ENCODE peak calls at places on chromosomes 3 and 15, in ten cellular contexts. F, Z, G, O, A, U, M, H, X and I are unnamed samples. For H3K4me1, the result is how much of the 10 kb centered on the place peaks cover.

GRCh38 chr3:4850928-4851265 is 128.3 kb upstream of the BHLHE40 start:
- DNase-seq in X (no peak), Z (no peak), A (no peak), M (no peak), O (no peak), U (no peak), H (no peak), G (no peak), F (no peak), I (no peak)

GRCh38 chr3:183350164-183350563 is 78.3 kb downstream of the MCF2L2 start:
- DNase-seq in U (no peak), M (no peak), O (no peak), G (no peak), Z (no peak), X (no peak), F (no peak), H (no peak), A (no peak), I (no peak)

GRCh38 chr3:107753494-107753893 is 230.7 kb downstream of the BBX start:
- DNase-seq in O (no peak), F (peak), X (peak), U (no peak), A (peak), M (peak), H (peak), Z (peak), G (peak), I (no peak)

GRCh38 chr3:50524751-50525150 is 21.3 kb upstream of the CACNA2D2 start:
- DNase-seq in X (no peak), H (no peak), Z (no peak), A (no peak), F (no peak), U (no peak), G (no peak), M (no peak), O (no peak), I (no peak)

GRCh38 chr3:154182975-154183374 is 61.8 kb downstream of the ARHGEF26 start:
- DNase-seq in H (no peak), X (no peak), F (no peak), G (no peak), U (no peak), O (no peak), A (no peak), Z (no peak), M (no peak), I (no peak)

GRCh38 chr3:176873261-176873660 is 324.0 kb downstream of the TBL1XR1 start:
- DNase-seq in H (no peak), Z (no peak), M (no peak), O (no peak), A (no peak), U (no peak), G (no peak), X (no peak), F (no peak), I (no peak)

GRCh38 chr3:115648559-115648958 is 25.2 kb downstream of the GAP43 start:
- DNase-seq in F (no peak), A (no peak), X (no peak), U (no peak), O (no peak), Z (no peak), M (no peak), G (no peak), H (no peak), I (no peak)

GRCh38 chr3:47404955-47405790 is 24.4 kb downstream of the PTPN23 start:
- DNase-seq in X (peak), O (peak), U (no peak), F (no peak), M (no peak), Z (peak), H (peak), A (no peak), G (no peak), I (peak)

GRCh38 chr3:141764041-141764440 is 833 bp downstream of the GRK7 start:
- DNase-seq in G (no peak), X (no peak), U (no peak), A (no peak), M (no peak), O (no peak), Z (no peak), F (no peak), H (no peak), I (no peak)

GRCh38 chr15:49031764-49032270 is 14.4 kb downstream of the SECISBP2L start:
- DNase-seq in U (no peak), H (no peak), A (no peak), G (no peak), O (no peak), X (no peak), M (no peak), Z (no peak), F (no peak), I (no peak)

GRCh38 chr15:80182611-80183210 is 29.9 kb downstream of the FAH start:
- DNase-seq in Z (no peak), G (no peak), H (no peak), M (no peak), O (no peak), F (no peak), A (no peak), U (no peak), X (no peak), I (no peak)

GRCh38 chr3:50341537-50341936 is 901 bp upstream of the RASSF1 start:
- DNase-seq in Z (no peak), U (no peak), O (no peak), G (no peak), X (peak), A (no peak), F (no peak), M (no peak), H (no peak), I (no peak)

GRCh38 chr3:42032693-42033349 is 58.3 kb upstream of the TRAK1 start:
- DNase-seq in X (no peak), F (no peak), A (peak), H (peak), G (no peak), M (peak), U (no peak), Z (peak), O (peak), I (peak)

GRCh38 chr15:92657486-92657885 is 1.9 kb upstream of the FAM174B start:
- DNase-seq in H (no peak), X (no peak), A (no peak), M (no peak), Z (no peak), G (no peak), U (no peak), O (no peak), F (peak), I (no peak)

GRCh38 chr3:9028134-9028533 is 64.9 kb upstream of the RAD18 start:
- DNase-seq in G (no peak), M (no peak), X (peak), U (peak), A (peak), Z (peak), F (no peak), O (peak), H (peak), I (peak)

GRCh38 chr3:77795013-77795412 is 755.1 kb downstream of the ROBO2 start:
- DNase-seq in F (peak), X (peak), U (no peak), O (no peak), G (no peak), Z (peak), A (no peak), M (peak), H (no peak), I (no peak)

GRCh38 chr3:143775401-143775970 is 72.8 kb downstream of the SLC9A9 start:
- DNase-seq in U (no peak), G (peak), Z (no peak), X (no peak), H (no peak), M (peak), O (no peak), F (no peak), A (peak), I (no peak)

GRCh38 chr3:156317457-156317856 is 197.1 kb downstream of the KCNAB1 start:
- DNase-seq in U (no peak), X (no peak), H (no peak), Z (no peak), O (no peak), F (no peak), G (peak), M (no peak), A (no peak), I (no peak)

GRCh38 chr15:58087870-58088269 is 22.4 kb upstream of the ALDH1A2 start:
- DNase-seq in O (no peak), X (no peak), M (no peak), F (no peak), G (no peak), A (peak), U (no peak), H (no peak), Z (no peak), I (no peak)

GRCh38 chr3:120772081-120772480 is 29.5 kb downstream of the GTF2E1 start:
- DNase-seq in O (no peak), A (no peak), H (no peak), U (no peak), Z (no peak), F (no peak), X (no peak), G (no peak), M (no peak), I (no peak)

GRCh38 chr3:10253731-10254130 is 5.5 kb downstream of the TATDN2 start:
- DNase-seq in M (no peak), H (no peak), G (no peak), Z (no peak), O (no peak), F (no peak), X (no peak), A (peak), U (no peak), I (no peak)

GRCh38 chr3:16301490-16301889 is 36.5 kb downstream of the OXNAD1 start:
- DNase-seq in Z (no peak), X (no peak), A (no peak), U (no peak), G (no peak), F (no peak), O (no peak), M (peak), H (no peak), I (no peak)
- H3K4me3 ChIP-seq in Z (no peak), X (no peak), A (no peak), U (no peak), G (no peak), F (no peak), O (no peak), M (no peak), H (no peak), I (no peak)

GRCh38 chr15:98728811-98729160 is 80.4 kb downstream of the IGF1R start:
- DNase-seq in G (no peak), A (no peak), F (no peak), M (no peak), X (no peak), Z (no peak), H (no peak), U (no peak), O (no peak), I (no peak)

GRCh38 chr15:98730860-98731711 is 82.7 kb downstream of the IGF1R start:
- DNase-seq in G (no peak), M (no peak), X (no peak), Z (no peak), U (no peak), O (no peak), H (no peak), F (no peak), A (no peak), I (no peak)

GRCh38 chr15:98727115-98728040 is 79.0 kb downstream of the IGF1R start:
- DNase-seq in M (peak), A (peak), U (peak), G (peak), F (peak), X (peak), Z (peak), H (peak), O (peak), I (peak)

GRCh38 chr15:98728107-98728810 is 79.9 kb downstream of the IGF1R start:
- DNase-seq in M (no peak), A (no peak), O (no peak), F (no peak), U (no peak), X (no peak), Z (no peak), H (no peak), G (no peak), I (no peak)

DNA sequence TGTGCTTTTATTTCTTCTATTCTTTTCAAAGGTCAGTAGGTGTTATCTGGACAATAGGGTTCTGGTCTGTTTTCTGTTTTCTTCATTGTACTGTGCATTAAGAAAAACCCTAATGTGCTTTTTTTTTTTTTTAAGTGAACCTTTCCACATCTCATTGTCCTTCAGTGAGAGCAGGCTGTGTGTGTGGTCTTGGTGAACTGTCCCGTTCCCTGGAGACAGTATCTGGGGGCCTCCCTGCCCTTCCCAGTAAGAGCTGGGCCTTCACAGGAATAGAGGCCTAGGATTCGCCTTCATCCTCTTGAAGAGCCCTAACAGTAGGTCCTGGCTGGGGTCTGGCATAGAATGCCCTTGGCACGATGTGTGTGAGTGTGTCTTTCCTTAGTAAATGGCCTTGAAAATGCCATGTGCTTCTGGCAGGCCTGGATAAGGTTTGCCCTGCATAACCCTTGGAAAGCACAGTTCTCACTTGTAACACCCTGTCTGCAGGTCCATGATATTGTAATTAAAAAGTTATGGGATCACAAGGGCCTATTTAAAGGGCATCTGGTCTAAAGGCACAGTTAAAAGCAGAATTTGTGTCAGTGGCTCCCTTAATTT is 81.2 kb downstream of the IGF1R start:
- DNase-seq in U (peak), M (peak), G (no peak), X (no peak), F (no peak), Z (no peak), A (peak), H (no peak), O (no peak), I (peak)
- H3K4me1 ChIP-seq in U (half or more), M (half or more), G (under half), X (under half), F (half or more), Z (half or more), A (half or more), H (half or more), O (half or more), I (half or more)

DNA sequence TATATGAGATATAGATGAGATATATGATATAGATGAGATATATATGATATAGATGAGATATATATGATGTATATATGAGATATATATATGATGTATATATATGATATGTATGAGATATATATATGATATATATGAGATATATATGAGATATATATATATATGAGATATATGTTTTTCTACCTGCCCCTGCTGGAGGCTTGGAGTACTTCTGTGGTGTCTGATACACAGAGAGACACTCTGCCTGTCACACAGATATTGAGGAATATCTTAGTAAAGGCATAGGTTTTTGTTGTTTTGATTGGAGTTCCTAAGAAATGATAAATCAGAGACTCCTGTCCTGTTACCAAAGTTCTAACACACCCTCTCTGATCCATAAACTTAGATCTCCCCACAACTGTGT is 43.0 kb downstream of the TMEM41A start:
- DNase-seq in H (no peak), F (no peak), X (no peak), A (no peak), O (no peak), M (no peak), G (no peak), Z (no peak), U (no peak), I (no peak)
- TF ChIP-seq CTCF in H (no peak), F (no peak), X (no peak), A (no peak), O (no peak), M (no peak), G (no peak), Z (no peak), U (no peak), I (peak)

GRCh38 chr3:192128060-192128459 is 599.3 kb downstream of the FGF12 start:
- DNase-seq in X (no peak), Z (no peak), O (no peak), F (no peak), G (no peak), M (no peak), A (no peak), U (no peak), H (no peak), I (no peak)

GRCh38 chr3:192129586-192129985 is 597.8 kb downstream of the FGF12 start:
- DNase-seq in Z (no peak), A (no peak), F (no peak), H (no peak), U (no peak), O (no peak), X (no peak), G (no peak), M (no peak), I (no peak)

GRCh38 chr3:192133271-192133670 is 594.1 kb downstream of the FGF12 start:
- DNase-seq in X (no peak), O (no peak), Z (no peak), A (no peak), H (no peak), F (no peak), G (no peak), U (no peak), M (no peak), I (no peak)

GRCh38 chr3:192130534-192131132 is 596.7 kb downstream of the FGF12 start:
- DNase-seq in M (peak), O (peak), F (peak), A (peak), X (peak), Z (peak), U (peak), H (peak), G (peak), I (peak)

DNA sequence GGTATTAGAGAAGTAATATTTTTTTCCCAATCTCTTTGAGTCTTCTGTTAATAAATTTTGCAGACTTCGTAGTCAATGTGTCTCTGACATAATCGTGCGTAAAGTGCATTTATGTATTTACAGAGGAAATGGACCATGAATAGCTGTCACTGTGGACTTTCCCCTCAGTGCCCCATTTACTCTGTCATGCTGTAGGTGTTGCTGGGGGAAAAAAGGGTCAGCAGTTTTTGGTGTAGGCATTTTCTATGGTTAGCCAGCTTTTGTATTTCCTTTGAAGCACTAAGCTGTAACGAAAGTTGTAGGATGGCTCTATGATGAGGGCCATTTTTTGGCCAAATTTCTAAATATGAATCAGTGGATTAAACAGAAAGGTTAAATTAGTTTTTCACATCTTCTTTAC is 598.4 kb downstream of the FGF12 start:
- DNase-seq in G (no peak), U (no peak), F (no peak), M (no peak), Z (no peak), O (no peak), X (no peak), H (no peak), A (peak), I (no peak)
- H3K4me3 ChIP-seq in G (no peak), U (no peak), F (no peak), M (no peak), Z (no peak), O (no peak), X (no peak), H (no peak), A (no peak), I (no peak)

GRCh38 chr3:70061111-70061510 is 61.6 kb downstream of the SAMMSON start:
- DNase-seq in U (no peak), H (no peak), O (no peak), A (no peak), M (no peak), Z (no peak), G (no peak), X (no peak), F (no peak), I (no peak)

GRCh38 chr3:70069557-70069956 is 70.0 kb downstream of the SAMMSON start:
- DNase-seq in M (peak), U (no peak), F (no peak), A (no peak), G (no peak), Z (no peak), O (no peak), H (no peak), X (no peak), I (no peak)

GRCh38 chr3:70067860-70068479 is 68.4 kb downstream of the SAMMSON start:
- DNase-seq in U (no peak), O (no peak), X (no peak), M (no peak), G (no peak), Z (no peak), A (no peak), H (no peak), F (no peak), I (no peak)

GRCh38 chr3:70064194-70064787 is 64.8 kb downstream of the SAMMSON start:
- DNase-seq in O (no peak), G (no peak), A (peak), Z (no peak), U (no peak), H (peak), M (peak), X (no peak), F (no peak), I (no peak)

DNA sequence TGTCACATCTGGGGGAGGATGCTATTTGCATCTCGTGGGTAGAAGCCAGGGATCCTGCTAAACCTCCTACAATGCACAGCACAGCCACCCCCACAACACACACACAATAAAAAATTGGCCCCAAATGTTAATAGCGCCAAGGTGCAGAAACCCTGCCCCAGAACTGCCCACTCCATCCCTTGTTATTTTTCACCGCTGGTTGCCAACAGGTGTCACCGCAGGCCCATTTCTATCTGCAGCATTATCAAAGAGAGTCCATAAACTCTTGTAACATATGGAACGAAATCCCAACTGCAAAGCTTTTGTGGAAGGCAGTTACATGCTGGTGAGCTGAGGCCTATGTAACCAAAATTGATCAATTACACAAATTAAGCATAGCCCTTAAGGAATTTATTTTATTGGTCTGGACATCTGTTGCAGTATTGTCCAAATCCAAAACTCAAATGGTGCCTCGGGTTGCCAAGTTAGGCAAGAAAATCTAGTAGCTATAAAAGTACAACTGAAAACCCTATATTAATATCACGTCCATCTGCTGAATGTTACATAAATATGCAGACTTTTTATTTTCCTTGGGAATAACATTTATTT is 66.2 kb downstream of the SAMMSON start:
- DNase-seq in A (no peak), H (no peak), F (no peak), X (no peak), Z (peak), M (peak), U (no peak), O (no peak), G (no peak), I (no peak)
- H3K4me1 ChIP-seq in A (under half), H (under half), F (under half), X (under half), Z (under half), M (under half), U (under half), O (under half), G (under half), I (under half)

GRCh38 chr3:13047296-13048165 is 25.7 kb downstream of the IQSEC1 start:
- DNase-seq in U (no peak), G (no peak), M (no peak), X (no peak), A (no peak), H (no peak), F (no peak), O (no peak), Z (no peak), I (no peak)
- TF ChIP-seq CTCF in U (no peak), G (peak), M (no peak), X (no peak), A (no peak), H (no peak), F (peak), O (no peak), Z (no peak), I (no peak)